ENCODE peak calls at places on chromosomes 11 and 22, in four cellular contexts. D, J, Z and W are unnamed samples.

GRCh38 chr11:127454856-127455255 is 454.3 kb upstream of the KIRREL3 start:
- DNase-seq in D (peak), J (no peak), Z (no peak), W (no peak)

GRCh38 chr11:125224391-125225015 is 60.0 kb downstream of the PKNOX2 start:
- DNase-seq in D (peak), J (no peak), Z (no peak), W (peak)

GRCh38 chr11:68213555-68214172 is 568 bp upstream of the KMT5B start:
- DNase-seq in D (peak), J (no peak), Z (peak), W (peak)

GRCh38 chr11:126076641-126077040 is 14.0 kb upstream of the CDON start:
- DNase-seq in D (no peak), J (no peak), Z (no peak), W (no peak)

GRCh38 chr11:26093206-26093605 is 238.7 kb upstream of the ANO3 start:
- DNase-seq in D (no peak), J (no peak), Z (no peak), W (no peak)

GRCh38 chr22:47420211-47420610 is 657.8 kb downstream of the TBC1D22A start:
- DNase-seq in D (no peak), J (no peak), Z (no peak), W (no peak)

GRCh38 chr11:17098632-17099031 is 21.2 kb upstream of the RPS13 start:
- DNase-seq in D (no peak), J (no peak), Z (no peak), W (no peak)

GRCh38 chr11:126510621-126511370 is 155.3 kb downstream of the ST3GAL4 start:
- DNase-seq in D (no peak), J (no peak), Z (no peak), W (no peak)

GRCh38 chr11:15200696-15201095 is 86.0 kb downstream of the INSC start:
- DNase-seq in D (no peak), J (no peak), Z (no peak), W (no peak)

GRCh38 chr11:26623076-26623666 is 51.1 kb upstream of the MUC15 start:
- DNase-seq in D (no peak), J (no peak), Z (peak), W (no peak)

GRCh38 chr22:35312198-35313059 is 12.7 kb downstream of the TOM1 start:
- DNase-seq in D (peak), J (no peak), Z (no peak), W (no peak)

GRCh38 chr22:45977003-45977395 is at the start of gene WNT7B:
- DNase-seq in D (peak), J (no peak), Z (peak), W (no peak)

GRCh38 chr11:10528121-10528520 is 12.9 kb downstream of the RNF141 start:
- DNase-seq in D (no peak), J (no peak), Z (no peak), W (no peak)

GRCh38 chr11:2768471-2769408 is 68.9 kb upstream of the KCNQ1OT1 start:
- DNase-seq in D (peak), J (no peak), Z (peak), W (peak)

GRCh38 chr11:16511109-16511806 is 154.9 kb upstream of the SOX6 start:
- DNase-seq in D (no peak), J (no peak), Z (no peak), W (no peak)

GRCh38 chr22:38843201-38843715 is 570 bp downstream of the NPTXR start:
- DNase-seq in D (peak), J (no peak), Z (peak), W (peak)

GRCh38 chr22:44597616-44598015 is 99.6 kb upstream of the RTL6 start:
- DNase-seq in D (no peak), J (no peak), Z (no peak), W (no peak)

GRCh38 chr11:65766535-65766934 is 14.2 kb downstream of the AP5B1 start:
- DNase-seq in D (peak), J (no peak), Z (no peak), W (no peak)

GRCh38 chr22:35480143-35480542 is 60.5 kb upstream of the RASD2 start:
- DNase-seq in D (no peak), J (no peak), Z (no peak), W (no peak)

GRCh38 chr11:73274722-73275380 is 2.7 kb downstream of the P2RY6 start:
- DNase-seq in D (peak), J (no peak), Z (no peak), W (no peak)

GRCh38 chr11:60310407-60310998 is 16.6 kb upstream of the MS4A6E start:
- DNase-seq in D (peak), J (peak), Z (no peak), W (no peak)

GRCh38 chr11:2468363-2469240 is 23.8 kb downstream of the KCNQ1 start:
- DNase-seq in D (peak), J (no peak), Z (no peak), W (no peak)

GRCh38 chr22:50530280-50530856 is 556 bp upstream of the TYMP start:
- DNase-seq in D (peak), J (no peak), Z (peak), W (no peak)

GRCh38 chr11:1401656-1402221 is 12.0 kb downstream of the BRSK2 start:
- DNase-seq in D (peak), J (no peak), Z (peak), W (peak)

GRCh38 chr11:1546536-1547466 is 25.3 kb downstream of the DUSP8 start:
- DNase-seq in D (peak), J (no peak), Z (peak), W (peak)

GRCh38 chr11:75625970-75626691 is 42.7 kb downstream of the MAP6 start:
- DNase-seq in D (no peak), J (no peak), Z (peak), W (no peak)

GRCh38 chr22:49534386-49534785 is 293.3 kb downstream of the BRD1 start:
- DNase-seq in D (no peak), J (no peak), Z (no peak), W (no peak)

GRCh38 chr11:3101921-3102640 is 44.9 kb upstream of the CARS1 start:
- DNase-seq in D (peak), J (no peak), Z (no peak), W (no peak)

GRCh38 chr11:131889146-131889577 is 518.7 kb downstream of the NTM start:
- DNase-seq in D (no peak), J (peak), Z (no peak), W (no peak)

GRCh38 chr11:126637800-126638175 is 282.3 kb downstream of the ST3GAL4 start:
- DNase-seq in D (no peak), J (no peak), Z (no peak), W (no peak)

GRCh38 chr11:44615041-44615513 is 49.6 kb downstream of the CD82 start:
- DNase-seq in D (no peak), J (no peak), Z (no peak), W (no peak)

GRCh38 chr11:83611616-83612015 is 325.4 kb upstream of the CCDC90B start:
- DNase-seq in D (no peak), J (no peak), Z (no peak), W (no peak)

GRCh38 chr11:22677153-22677890 is 10.9 kb downstream of the GAS2 start:
- DNase-seq in D (peak), J (no peak), Z (no peak), W (no peak)

GRCh38 chr22:32466496-32466895 is 2.2 kb upstream of the BPIFC start:
- DNase-seq in D (no peak), J (no peak), Z (no peak), W (no peak)

GRCh38 chr11:637593-638507 is 781 bp downstream of the DRD4 start:
- DNase-seq in D (no peak), J (no peak), Z (no peak), W (no peak)

GRCh38 chr11:126079640-126080205 is 17.1 kb upstream of the CDON start:
- DNase-seq in D (no peak), J (no peak), Z (no peak), W (no peak)

GRCh38 chr22:49052023-49052538 is 775.6 kb downstream of the BRD1 start:
- DNase-seq in D (no peak), J (no peak), Z (no peak), W (peak)

GRCh38 chr11:71086687-71087258 is 165.6 kb downstream of the SHANK2 start:
- DNase-seq in D (peak), J (no peak), Z (peak), W (peak)
- TF ChIP-seq MYC in D (no peak), J (no peak), Z (no peak), W (no peak)

GRCh38 chr11:13051257-13051656 is 42.1 kb downstream of the RASSF10 start:
- DNase-seq in D (no peak), J (no peak), Z (peak), W (no peak)

GRCh38 chr11:13045734-13046133 is 36.6 kb downstream of the RASSF10 start:
- DNase-seq in D (no peak), J (no peak), Z (no peak), W (no peak)

GRCh38 chr11:13046626-13047570 is 37.8 kb downstream of the RASSF10 start:
- DNase-seq in D (no peak), J (no peak), Z (no peak), W (no peak)

GRCh38 chr11:13043912-13044628 is 35.0 kb downstream of the RASSF10 start:
- DNase-seq in D (no peak), J (no peak), Z (no peak), W (no peak)

DNA sequence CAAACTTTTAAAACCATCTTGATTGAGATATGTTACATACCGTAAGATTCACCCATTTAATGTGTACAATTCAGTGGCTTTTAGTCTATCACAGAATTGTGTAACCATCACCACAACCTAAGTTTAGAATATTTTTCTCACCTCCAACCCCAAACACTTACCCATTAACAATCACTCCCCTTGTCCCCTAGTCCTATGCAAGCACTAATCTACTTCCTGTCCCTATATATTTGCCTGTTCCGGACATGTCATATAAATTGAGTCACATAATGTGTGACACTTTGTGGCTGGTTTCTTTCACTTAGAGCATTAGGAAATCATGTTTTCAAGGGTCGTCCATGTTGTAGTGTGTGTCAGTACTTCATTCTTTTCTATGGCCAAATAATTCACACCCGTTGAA is 38.8 kb downstream of the RASSF10 start:
- DNase-seq in D (no peak), J (no peak), Z (no peak), W (no peak)
- TF ChIP-seq MYC in D (no peak), J (no peak), Z (no peak), W (no peak)

GRCh38 chr22:22789922-22790845 is 97.4 kb upstream of the IGLL5 start:
- DNase-seq in D (no peak), J (no peak), Z (no peak), W (no peak)
- TF ChIP-seq MYC in D (no peak), J (no peak), Z (no peak), W (no peak)

GRCh38 chr11:119323532-119324033 is 6.7 kb upstream of the MCAM start:
- DNase-seq in D (peak), J (peak), Z (peak), W (peak)
- TF ChIP-seq MYC in D (peak), J (no peak), Z (no peak), W (no peak)

DNA sequence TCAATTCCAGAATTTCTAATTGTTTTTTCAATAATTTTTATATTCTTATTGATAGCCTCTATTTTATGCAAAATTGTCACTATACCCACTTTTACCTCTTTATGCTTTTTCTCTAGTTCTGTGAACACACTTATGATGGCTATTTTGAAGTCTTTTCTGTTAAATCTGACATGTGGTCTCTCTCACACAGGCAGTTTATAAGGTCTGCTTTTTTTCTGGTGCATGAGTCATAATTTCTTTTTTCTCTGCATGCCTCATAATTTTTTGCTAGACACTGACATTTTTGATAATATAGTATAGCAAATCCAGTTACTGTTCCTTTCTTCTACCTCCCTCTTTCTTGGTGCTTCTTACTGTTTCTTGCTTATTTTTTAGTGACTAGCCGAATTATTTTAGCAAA is 36.0 kb downstream of the ZBTB44 start:
- DNase-seq in D (no peak), J (no peak), Z (no peak), W (no peak)
- TF ChIP-seq MYC in D (no peak), J (no peak), Z (no peak), W (no peak)

DNA sequence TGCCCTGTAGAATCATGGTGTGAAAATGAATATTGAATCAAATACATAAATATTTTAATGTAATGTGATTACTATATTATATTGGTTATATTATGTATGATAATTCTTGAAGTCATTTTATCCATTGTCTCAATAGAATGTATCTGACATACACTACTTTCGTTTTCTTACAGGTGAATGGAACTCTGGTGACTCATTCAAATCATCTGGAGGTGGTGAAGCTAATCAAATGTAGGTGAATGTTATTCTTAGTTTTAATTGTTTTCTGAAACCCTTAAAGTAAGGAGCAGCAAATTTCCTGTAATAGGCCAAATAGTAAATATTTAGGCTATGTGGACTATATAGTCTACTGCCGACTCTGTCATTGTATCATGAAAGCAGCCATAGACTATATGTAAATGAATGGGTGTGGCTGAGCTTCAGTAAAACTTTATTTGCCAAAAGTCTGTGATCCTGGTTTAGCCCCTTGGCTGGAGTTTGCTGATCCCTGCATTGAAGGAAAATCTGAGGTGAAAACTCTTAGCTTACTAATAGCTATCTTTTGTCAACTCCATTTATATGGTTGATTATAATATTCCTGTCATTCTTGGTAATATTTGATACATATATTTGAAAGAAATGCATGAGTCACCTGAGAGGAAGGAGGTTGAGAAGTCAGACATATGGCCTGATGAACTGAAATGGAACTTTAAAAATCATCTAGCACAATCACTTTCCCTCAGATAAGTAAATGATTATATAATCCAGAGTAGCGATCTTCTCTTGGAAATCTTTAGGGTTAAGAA is 87.2 kb upstream of the GRIK4 start:
- DNase-seq in D (no peak), J (no peak), Z (no peak), W (no peak)
- TF ChIP-seq MYC in D (no peak), J (no peak), Z (no peak), W (no peak)

DNA sequence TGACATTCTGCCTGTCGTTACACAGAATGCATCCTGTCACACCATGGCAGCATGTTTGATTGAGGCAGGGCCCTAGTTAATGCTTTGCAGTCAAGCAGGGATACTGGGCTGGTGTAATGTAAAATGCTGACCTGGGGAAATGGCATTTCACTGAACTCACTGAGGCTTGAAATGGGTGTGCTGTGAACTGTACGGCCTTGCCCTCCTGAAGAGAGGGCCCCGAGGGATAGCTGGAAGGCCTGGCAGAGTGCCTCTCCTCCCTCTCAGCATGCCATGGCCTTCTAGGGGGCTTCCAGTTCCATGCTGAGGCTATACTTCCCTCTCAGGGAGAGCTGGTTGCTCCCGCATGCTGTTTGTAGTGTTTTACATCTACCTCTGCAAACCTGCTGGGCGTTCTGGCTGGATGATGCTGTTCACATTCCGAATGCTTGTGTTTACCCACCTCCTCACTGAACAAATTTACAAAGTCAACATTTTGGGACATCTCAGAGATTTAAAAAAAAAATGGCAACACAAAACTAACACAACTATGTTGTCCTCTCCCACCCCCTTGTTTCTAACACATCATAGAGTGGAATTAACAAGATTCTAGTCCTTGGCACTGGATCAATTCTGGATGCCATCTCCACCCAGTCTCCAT is 416.7 kb upstream of the CADM1 start:
- DNase-seq in D (no peak), J (no peak), Z (no peak), W (no peak)
- TF ChIP-seq MYC in D (no peak), J (no peak), Z (no peak), W (no peak)

DNA sequence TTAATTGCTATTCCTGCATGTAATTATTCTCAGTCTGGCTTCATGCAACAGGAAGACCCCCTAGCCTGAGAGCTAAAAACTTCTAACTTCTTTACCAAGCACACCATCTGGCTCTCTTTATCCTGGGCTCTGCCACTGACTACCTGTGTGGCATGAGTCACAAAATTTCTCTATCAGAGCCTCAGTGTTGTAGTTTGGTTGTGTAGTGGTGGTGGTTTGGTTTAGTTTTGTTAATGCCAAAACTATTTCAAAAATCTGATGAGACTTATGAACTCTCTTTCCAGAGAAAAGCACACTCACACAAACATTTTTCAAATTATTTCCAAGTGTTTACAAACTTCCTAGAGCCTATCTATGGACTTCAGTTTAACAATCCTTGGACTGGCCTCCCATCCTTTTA is 7.5 kb upstream of the IL17RA start:
- DNase-seq in D (no peak), J (no peak), Z (no peak), W (no peak)
- TF ChIP-seq MYC in D (no peak), J (no peak), Z (no peak), W (no peak)